ENCODE peak calls at places on chromosomes 2 and 18, in five cellular contexts. One of them, this sample, is unnamed.

GRCh38 chr18:32470136-32470712 is 458 bp downstream of the GAREM1 start:
- DNase-seq in HTR-8/SVneo: no peak
- DNase-seq in EL: peak
- DNase-seq in pons: no peak
- DNase-seq in hippocampal formation: peak
- DNase-seq in this sample: peak

GRCh38 chr18:68244786-68245185 is 470.1 kb downstream of the TMX3 start:
- DNase-seq in HTR-8/SVneo: no peak
- DNase-seq in EL: peak
- DNase-seq in pons: no peak
- DNase-seq in hippocampal formation: no peak
- DNase-seq in this sample: peak

GRCh38 chr2:51013060-51013746 is 18.7 kb downstream of the NRXN1 start:
- DNase-seq in HTR-8/SVneo: no peak
- DNase-seq in EL: no peak
- DNase-seq in pons: peak
- DNase-seq in hippocampal formation: no peak
- DNase-seq in this sample: peak

GRCh38 chr2:192195548-192196418 is 1.1 kb upstream of the TMEFF2 start:
- DNase-seq in HTR-8/SVneo: no peak
- DNase-seq in EL: peak
- DNase-seq in pons: peak
- DNase-seq in hippocampal formation: peak
- DNase-seq in this sample: peak

GRCh38 chr2:183935005-183935404 is 663.3 kb upstream of the ZNF804A start:
- DNase-seq in HTR-8/SVneo: no peak
- DNase-seq in EL: no peak
- DNase-seq in pons: no peak
- DNase-seq in hippocampal formation: no peak
- DNase-seq in this sample: no peak

GRCh38 chr2:98936133-98936916 is at the start of gene CRACDL:
- DNase-seq in HTR-8/SVneo: no peak
- DNase-seq in EL: no peak
- DNase-seq in pons: no peak
- DNase-seq in hippocampal formation: no peak
- DNase-seq in this sample: peak

GRCh38 chr2:108612153-108612513 is 77.9 kb downstream of the LIMS1 start:
- DNase-seq in HTR-8/SVneo: no peak
- DNase-seq in EL: peak
- DNase-seq in pons: no peak
- DNase-seq in hippocampal formation: no peak
- DNase-seq in this sample: no peak

GRCh38 chr2:221477697-221478096 is 94.4 kb downstream of the EPHA4 start:
- DNase-seq in HTR-8/SVneo: no peak
- DNase-seq in EL: peak
- DNase-seq in pons: no peak
- DNase-seq in hippocampal formation: no peak
- DNase-seq in this sample: peak

GRCh38 chr2:207711750-207712487 is 479 bp downstream of the CCNYL1 start:
- DNase-seq in HTR-8/SVneo: peak
- DNase-seq in EL: peak
- DNase-seq in pons: peak
- DNase-seq in hippocampal formation: no peak
- DNase-seq in this sample: peak

GRCh38 chr2:226431301-226431955 is 368.2 kb downstream of the IRS1 start:
- DNase-seq in HTR-8/SVneo: peak
- DNase-seq in EL: peak
- DNase-seq in pons: no peak
- DNase-seq in hippocampal formation: no peak
- DNase-seq in this sample: peak

GRCh38 chr2:60550151-60550983 is 3.1 kb downstream of the BCL11A start:
- DNase-seq in HTR-8/SVneo: peak
- DNase-seq in EL: peak
- DNase-seq in pons: peak
- DNase-seq in hippocampal formation: peak
- DNase-seq in this sample: peak

GRCh38 chr18:10140928-10141327 is 227.1 kb downstream of the VAPA start:
- DNase-seq in HTR-8/SVneo: no peak
- DNase-seq in EL: peak
- DNase-seq in pons: no peak
- DNase-seq in hippocampal formation: no peak
- DNase-seq in this sample: peak

GRCh38 chr18:27377251-27377650 is 192.1 kb upstream of the CHST9 start:
- DNase-seq in HTR-8/SVneo: no peak
- DNase-seq in EL: no peak
- DNase-seq in pons: no peak
- DNase-seq in hippocampal formation: no peak
- DNase-seq in this sample: peak

GRCh38 chr2:225254363-225254762 is 145.1 kb upstream of the NYAP2 start:
- DNase-seq in HTR-8/SVneo: no peak
- DNase-seq in EL: no peak
- DNase-seq in pons: no peak
- DNase-seq in hippocampal formation: no peak
- DNase-seq in this sample: no peak

GRCh38 chr18:48203961-48204666 is 205.1 kb downstream of the ZBTB7C start:
- DNase-seq in HTR-8/SVneo: no peak
- DNase-seq in EL: no peak
- DNase-seq in pons: no peak
- DNase-seq in hippocampal formation: no peak
- DNase-seq in this sample: no peak

GRCh38 chr2:111617804-111618576 is 266.0 kb downstream of the ANAPC1 start:
- DNase-seq in HTR-8/SVneo: no peak
- DNase-seq in EL: peak
- DNase-seq in pons: peak
- DNase-seq in hippocampal formation: peak
- DNase-seq in this sample: no peak

GRCh38 chr2:176297737-176298136 is 28.5 kb downstream of the MTX2 start:
- DNase-seq in HTR-8/SVneo: no peak
- DNase-seq in EL: no peak
- DNase-seq in pons: no peak
- DNase-seq in hippocampal formation: no peak
- DNase-seq in this sample: no peak

GRCh38 chr2:205822578-205822977 is 140.3 kb downstream of the NRP2 start:
- DNase-seq in HTR-8/SVneo: no peak
- DNase-seq in EL: peak
- DNase-seq in pons: no peak
- DNase-seq in hippocampal formation: no peak
- DNase-seq in this sample: peak

GRCh38 chr2:80496770-80497169 is 192.2 kb upstream of the LRRTM1 start:
- DNase-seq in HTR-8/SVneo: peak
- DNase-seq in EL: peak
- DNase-seq in pons: no peak
- DNase-seq in hippocampal formation: no peak
- DNase-seq in this sample: peak

GRCh38 chr2:229454934-229455631 is 184.0 kb upstream of the PID1 start:
- DNase-seq in HTR-8/SVneo: peak
- DNase-seq in EL: peak
- DNase-seq in pons: no peak
- DNase-seq in hippocampal formation: no peak
- DNase-seq in this sample: peak

GRCh38 chr18:70374154-70374553 is 85.3 kb downstream of the SOCS6 start:
- DNase-seq in HTR-8/SVneo: no peak
- DNase-seq in EL: peak
- DNase-seq in pons: no peak
- DNase-seq in hippocampal formation: no peak
- DNase-seq in this sample: no peak

GRCh38 chr2:25851740-25852503 is 26.4 kb downstream of the ASXL2 start:
- DNase-seq in HTR-8/SVneo: peak
- DNase-seq in EL: peak
- DNase-seq in pons: peak
- DNase-seq in hippocampal formation: peak
- DNase-seq in this sample: peak

GRCh38 chr2:236600892-236601291 is 31.3 kb downstream of the ACKR3 start:
- DNase-seq in HTR-8/SVneo: no peak
- DNase-seq in EL: no peak
- DNase-seq in pons: no peak
- DNase-seq in hippocampal formation: no peak
- DNase-seq in this sample: no peak

GRCh38 chr2:33336036-33336625 is 140.3 kb upstream of the RASGRP3 start:
- DNase-seq in HTR-8/SVneo: no peak
- DNase-seq in EL: no peak
- DNase-seq in pons: no peak
- DNase-seq in hippocampal formation: no peak
- DNase-seq in this sample: no peak

GRCh38 chr2:120465989-120466703 is 120.2 kb downstream of the INHBB start:
- DNase-seq in HTR-8/SVneo: no peak
- DNase-seq in EL: no peak
- DNase-seq in pons: no peak
- DNase-seq in hippocampal formation: no peak
- DNase-seq in this sample: no peak

GRCh38 chr18:59985289-59985688 is 85.5 kb downstream of the PMAIP1 start:
- DNase-seq in HTR-8/SVneo: no peak
- DNase-seq in EL: no peak
- DNase-seq in pons: no peak
- DNase-seq in hippocampal formation: no peak
- DNase-seq in this sample: no peak

GRCh38 chr18:48605408-48605845 is 66.6 kb downstream of the CTIF start:
- DNase-seq in HTR-8/SVneo: peak
- DNase-seq in EL: peak
- DNase-seq in pons: no peak
- DNase-seq in hippocampal formation: no peak
- DNase-seq in this sample: peak

GRCh38 chr18:61749031-61749430 is 143.8 kb downstream of the RNF152 start:
- DNase-seq in HTR-8/SVneo: no peak
- DNase-seq in EL: no peak
- DNase-seq in pons: no peak
- DNase-seq in hippocampal formation: no peak
- DNase-seq in this sample: no peak

GRCh38 chr2:232571026-232571474 is 20.6 kb downstream of the EIF4E2 start:
- DNase-seq in HTR-8/SVneo: no peak
- DNase-seq in EL: no peak
- DNase-seq in pons: peak
- DNase-seq in hippocampal formation: no peak
- DNase-seq in this sample: peak

GRCh38 chr2:8800821-8801220 is 36.6 kb downstream of the KIDINS220 start:
- DNase-seq in HTR-8/SVneo: no peak
- DNase-seq in EL: no peak
- DNase-seq in pons: no peak
- DNase-seq in hippocampal formation: no peak
- DNase-seq in this sample: peak

GRCh38 chr2:202037086-202037485 is 3.4 kb downstream of the FZD7 start:
- DNase-seq in HTR-8/SVneo: no peak
- DNase-seq in EL: peak
- DNase-seq in pons: peak
- DNase-seq in hippocampal formation: no peak
- DNase-seq in this sample: peak

GRCh38 chr2:111037136-111037535 is 83.6 kb upstream of the BCL2L11 start:
- DNase-seq in HTR-8/SVneo: no peak
- DNase-seq in EL: no peak
- DNase-seq in pons: no peak
- DNase-seq in hippocampal formation: no peak
- DNase-seq in this sample: no peak

GRCh38 chr2:200199576-200200263 is 106.8 kb upstream of the SPATS2L start:
- DNase-seq in HTR-8/SVneo: no peak
- DNase-seq in EL: no peak
- DNase-seq in pons: no peak
- DNase-seq in hippocampal formation: no peak
- DNase-seq in this sample: no peak

GRCh38 chr2:129885735-129886134 is 93.7 kb upstream of the RAB6C start:
- DNase-seq in HTR-8/SVneo: peak
- DNase-seq in EL: no peak
- DNase-seq in pons: peak
- DNase-seq in hippocampal formation: peak
- DNase-seq in this sample: no peak

GRCh38 chr18:9333441-9334350 is 877 bp upstream of the TWSG1 start:
- DNase-seq in HTR-8/SVneo: peak
- DNase-seq in EL: no peak
- DNase-seq in pons: no peak
- DNase-seq in hippocampal formation: peak
- DNase-seq in this sample: no peak

GRCh38 chr2:207676827-207677354 is 34.5 kb upstream of the CCNYL1 start:
- DNase-seq in HTR-8/SVneo: peak
- DNase-seq in EL: peak
- DNase-seq in pons: no peak
- DNase-seq in hippocampal formation: no peak
- DNase-seq in this sample: peak

GRCh38 chr2:188293601-188294482 is 2.2 kb downstream of the GULP1 start:
- DNase-seq in HTR-8/SVneo: peak
- DNase-seq in EL: peak
- DNase-seq in pons: peak
- DNase-seq in hippocampal formation: peak
- DNase-seq in this sample: peak

GRCh38 chr18:63762518-63762917 is 12.7 kb upstream of the SERPINB7 start:
- DNase-seq in HTR-8/SVneo: peak
- DNase-seq in EL: peak
- DNase-seq in pons: no peak
- DNase-seq in hippocampal formation: no peak
- DNase-seq in this sample: peak

GRCh38 chr2:113219525-113219888 is 45.7 kb downstream of the PSD4 start:
- DNase-seq in HTR-8/SVneo: no peak
- DNase-seq in EL: no peak
- DNase-seq in pons: no peak
- DNase-seq in hippocampal formation: no peak
- DNase-seq in this sample: no peak